ENCODE peak calls at places on chromosomes 1 and 21, in six cellular contexts. One of them, this sample, is unnamed.

GRCh38 chr1:152188673-152189591 is 29.9 kb upstream of the RPTN start:
- DNase-seq in stomach: peak; percentile 79
- DNase-seq in sigmoid colon: peak; percentile 86
- DNase-seq in suprapubic skin: peak; percentile 86
- DNase-seq in esophagus muscularis mucosa: no peak
- DNase-seq in breast epithelium: peak; percentile 59
- DNase-seq in this sample: peak; percentile 92

GRCh38 chr1:8815582-8816285 is 1.7 kb downstream of the RERE start:
- DNase-seq in stomach: peak; percentile 16
- DNase-seq in sigmoid colon: no peak
- DNase-seq in suprapubic skin: no peak
- DNase-seq in esophagus muscularis mucosa: peak; percentile 74
- DNase-seq in breast epithelium: no peak
- DNase-seq in this sample: no peak

GRCh38 chr1:1111516-1112236 is 4.2 kb downstream of the C1orf159 start:
- DNase-seq in stomach: no peak
- DNase-seq in sigmoid colon: peak; percentile 51
- DNase-seq in suprapubic skin: no peak
- DNase-seq in esophagus muscularis mucosa: no peak
- DNase-seq in breast epithelium: no peak
- DNase-seq in this sample: peak; percentile 61

GRCh38 chr1:55860816-55861519 is 645.8 kb upstream of the USP24 start:
- DNase-seq in stomach: no peak
- DNase-seq in sigmoid colon: no peak
- DNase-seq in suprapubic skin: no peak
- DNase-seq in esophagus muscularis mucosa: no peak
- DNase-seq in breast epithelium: no peak
- DNase-seq in this sample: no peak

GRCh38 chr21:44667612-44668011 is 885 bp upstream of the KRTAP12-2 start:
- DNase-seq in stomach: no peak
- DNase-seq in sigmoid colon: no peak
- DNase-seq in suprapubic skin: no peak
- DNase-seq in esophagus muscularis mucosa: no peak
- DNase-seq in breast epithelium: no peak
- DNase-seq in this sample: no peak

GRCh38 chr1:12197483-12197880 is 30.7 kb downstream of the TNFRSF1B start:
- DNase-seq in stomach: no peak
- DNase-seq in sigmoid colon: no peak
- DNase-seq in suprapubic skin: no peak
- DNase-seq in esophagus muscularis mucosa: no peak
- DNase-seq in breast epithelium: no peak
- DNase-seq in this sample: no peak

GRCh38 chr1:154718566-154718965 is 110.6 kb upstream of the ADAR start:
- DNase-seq in stomach: no peak
- DNase-seq in sigmoid colon: no peak
- DNase-seq in suprapubic skin: no peak
- DNase-seq in esophagus muscularis mucosa: no peak
- DNase-seq in breast epithelium: no peak
- DNase-seq in this sample: no peak

GRCh38 chr1:935751-936231 is 12.1 kb downstream of the SAMD11 start:
- DNase-seq in stomach: no peak
- DNase-seq in sigmoid colon: no peak
- DNase-seq in suprapubic skin: no peak
- DNase-seq in esophagus muscularis mucosa: no peak
- DNase-seq in breast epithelium: no peak
- DNase-seq in this sample: no peak

GRCh38 chr1:93114403-93114802 is 35.3 kb downstream of the MTF2 start:
- DNase-seq in stomach: no peak
- DNase-seq in sigmoid colon: no peak
- DNase-seq in suprapubic skin: no peak
- DNase-seq in esophagus muscularis mucosa: no peak
- DNase-seq in breast epithelium: no peak
- DNase-seq in this sample: no peak

GRCh38 chr1:47931395-47931794 is 65.8 kb downstream of the TRABD2B start:
- DNase-seq in stomach: peak; percentile 60
- DNase-seq in sigmoid colon: no peak
- DNase-seq in suprapubic skin: no peak
- DNase-seq in esophagus muscularis mucosa: no peak
- DNase-seq in breast epithelium: no peak
- DNase-seq in this sample: no peak

GRCh38 chr1:11735531-11735853 is 444 bp upstream of the AGTRAP start:
- DNase-seq in stomach: no peak
- DNase-seq in sigmoid colon: no peak
- DNase-seq in suprapubic skin: no peak
- DNase-seq in esophagus muscularis mucosa: no peak
- DNase-seq in breast epithelium: no peak
- DNase-seq in this sample: no peak

GRCh38 chr1:225825078-225825477 is 15.2 kb downstream of the EPHX1 start:
- DNase-seq in stomach: peak; percentile 73
- DNase-seq in sigmoid colon: no peak
- DNase-seq in suprapubic skin: no peak
- DNase-seq in esophagus muscularis mucosa: no peak
- DNase-seq in breast epithelium: no peak
- DNase-seq in this sample: no peak

GRCh38 chr1:107076846-107077245 is 20.4 kb downstream of the PRMT6 start:
- DNase-seq in stomach: no peak
- DNase-seq in sigmoid colon: no peak
- DNase-seq in suprapubic skin: no peak
- DNase-seq in esophagus muscularis mucosa: no peak
- DNase-seq in breast epithelium: no peak
- DNase-seq in this sample: no peak

GRCh38 chr1:219716611-219717114 is 103.8 kb upstream of the ZC3H11B start:
- DNase-seq in stomach: no peak
- DNase-seq in sigmoid colon: no peak
- DNase-seq in suprapubic skin: no peak
- DNase-seq in esophagus muscularis mucosa: no peak
- DNase-seq in breast epithelium: no peak
- DNase-seq in this sample: no peak

GRCh38 chr1:55217226-55217996 is 2.2 kb upstream of the USP24 start:
- DNase-seq in stomach: no peak
- DNase-seq in sigmoid colon: no peak
- DNase-seq in suprapubic skin: no peak
- DNase-seq in esophagus muscularis mucosa: no peak
- DNase-seq in breast epithelium: no peak
- DNase-seq in this sample: no peak

GRCh38 chr1:47559944-47560695 is 122.3 kb downstream of the FOXD2 start:
- DNase-seq in stomach: peak; percentile 60
- DNase-seq in sigmoid colon: no peak
- DNase-seq in suprapubic skin: no peak
- DNase-seq in esophagus muscularis mucosa: no peak
- DNase-seq in breast epithelium: no peak
- DNase-seq in this sample: no peak

GRCh38 chr21:33543505-33544129 is 779 bp downstream of the SON start:
- DNase-seq in stomach: peak; percentile 72
- DNase-seq in sigmoid colon: peak; percentile 81
- DNase-seq in suprapubic skin: peak; percentile 84
- DNase-seq in esophagus muscularis mucosa: no peak
- DNase-seq in breast epithelium: peak; percentile 67
- DNase-seq in this sample: peak; percentile 94

GRCh38 chr21:23743821-23744220 is 1863.5 kb downstream of the MRPL39 start:
- DNase-seq in stomach: no peak
- DNase-seq in sigmoid colon: no peak
- DNase-seq in suprapubic skin: no peak
- DNase-seq in esophagus muscularis mucosa: no peak
- DNase-seq in breast epithelium: no peak
- DNase-seq in this sample: no peak

GRCh38 chr1:17842686-17843085 is 87.6 kb downstream of the ACTL8 start:
- DNase-seq in stomach: no peak
- DNase-seq in sigmoid colon: no peak
- DNase-seq in suprapubic skin: no peak
- DNase-seq in esophagus muscularis mucosa: no peak
- DNase-seq in breast epithelium: no peak
- DNase-seq in this sample: no peak

GRCh38 chr21:32411366-32412161 is 942 bp upstream of the EVA1C start:
- DNase-seq in stomach: peak; percentile 97
- DNase-seq in sigmoid colon: peak; percentile 97
- DNase-seq in suprapubic skin: peak; percentile 98
- DNase-seq in esophagus muscularis mucosa: peak; percentile 96
- DNase-seq in breast epithelium: peak; percentile 85
- DNase-seq in this sample: peak; percentile 93

GRCh38 chr1:11741919-11742598 is 6.1 kb downstream of the AGTRAP start:
- DNase-seq in stomach: no peak
- DNase-seq in sigmoid colon: no peak
- DNase-seq in suprapubic skin: no peak
- DNase-seq in esophagus muscularis mucosa: no peak
- DNase-seq in breast epithelium: no peak
- DNase-seq in this sample: peak; percentile 50

GRCh38 chr1:82160036-82160435 is 359.3 kb downstream of the ADGRL2 start:
- DNase-seq in stomach: no peak
- DNase-seq in sigmoid colon: no peak
- DNase-seq in suprapubic skin: no peak
- DNase-seq in esophagus muscularis mucosa: no peak
- DNase-seq in breast epithelium: no peak
- DNase-seq in this sample: no peak

GRCh38 chr21:35170244-35170756 is 121.2 kb upstream of the RUNX1 start:
- DNase-seq in stomach: no peak
- DNase-seq in sigmoid colon: no peak
- DNase-seq in suprapubic skin: no peak
- DNase-seq in esophagus muscularis mucosa: no peak
- DNase-seq in breast epithelium: no peak
- DNase-seq in this sample: no peak

GRCh38 chr1:174072546-174072945 is 50.4 kb upstream of the RC3H1 start:
- DNase-seq in stomach: no peak
- DNase-seq in sigmoid colon: no peak
- DNase-seq in suprapubic skin: no peak
- DNase-seq in esophagus muscularis mucosa: no peak
- DNase-seq in breast epithelium: no peak
- DNase-seq in this sample: no peak

DNA sequence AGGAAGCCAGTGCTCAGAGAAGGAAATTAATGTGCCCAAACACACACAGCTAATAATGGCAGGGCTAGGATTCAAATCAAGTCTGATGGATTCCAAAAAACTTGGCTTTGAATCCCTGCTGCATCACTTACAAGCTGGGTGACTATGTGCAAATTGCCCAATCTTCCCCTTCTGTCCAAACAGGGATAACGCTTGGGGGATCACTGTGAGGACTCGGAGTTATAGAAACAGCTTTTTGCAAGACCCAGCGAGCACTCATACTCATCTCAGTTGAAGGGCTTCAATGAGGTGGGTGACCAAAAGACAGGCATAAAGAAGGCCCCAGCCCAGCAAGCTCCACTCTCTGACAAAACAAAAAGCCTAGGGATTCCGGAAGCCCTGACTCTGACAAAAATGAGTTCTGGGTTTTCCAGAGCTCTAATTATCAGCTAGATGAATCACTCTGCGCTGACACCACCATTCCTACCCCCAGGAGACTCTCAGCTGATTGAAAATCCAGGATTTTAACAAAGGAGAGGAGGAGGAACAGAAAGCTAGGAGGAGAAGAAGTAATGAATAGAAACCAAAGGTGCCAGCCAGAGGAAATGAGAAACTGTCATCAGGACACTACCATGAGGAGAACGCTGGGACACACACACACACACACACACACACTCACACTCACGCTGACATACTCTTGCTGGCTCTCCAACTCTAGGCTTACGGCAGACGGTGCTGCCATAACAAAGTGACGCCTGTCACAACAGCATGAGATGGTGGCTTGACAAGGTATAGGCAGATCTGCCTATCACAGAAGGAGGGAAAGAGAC is 1.6 kb upstream of the STK40 start:
- DNase-seq in stomach: no peak
- DNase-seq in sigmoid colon: peak; percentile 83
- DNase-seq in suprapubic skin: no peak
- DNase-seq in esophagus muscularis mucosa: no peak
- DNase-seq in breast epithelium: no peak
- DNase-seq in this sample: no peak
- TF ChIP-seq POLR2AphosphoS5 in stomach: peak; percentile 26
- TF ChIP-seq POLR2AphosphoS5 in sigmoid colon: no peak
- TF ChIP-seq POLR2AphosphoS5 in suprapubic skin: no peak
- TF ChIP-seq POLR2AphosphoS5 in esophagus muscularis mucosa: peak; percentile 31
- TF ChIP-seq POLR2AphosphoS5 in breast epithelium: peak; percentile 12
- TF ChIP-seq POLR2AphosphoS5 in this sample: no peak

DNA sequence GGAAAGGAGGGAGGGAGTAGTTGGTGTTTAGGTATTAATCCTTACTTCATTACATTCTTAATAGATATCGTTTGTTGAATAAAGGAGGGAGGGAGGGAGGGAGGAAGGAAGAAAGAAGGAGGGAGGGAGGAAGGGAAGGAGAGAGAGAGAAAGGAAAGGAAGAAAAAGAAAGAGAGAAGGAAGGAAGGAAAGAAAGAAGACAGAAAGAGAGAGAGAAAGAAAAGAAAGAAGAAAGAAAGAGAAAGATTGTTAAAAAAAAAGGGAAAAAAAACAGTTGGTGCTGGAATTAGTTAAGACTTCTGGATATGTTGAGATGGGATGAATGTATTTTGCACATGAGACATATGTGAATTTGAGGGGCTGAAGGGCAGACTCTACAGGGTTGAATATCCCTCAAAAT is 44.1 kb upstream of the ZSWIM5 start:
- DNase-seq in stomach: no peak
- DNase-seq in sigmoid colon: no peak
- DNase-seq in suprapubic skin: no peak
- DNase-seq in esophagus muscularis mucosa: no peak
- DNase-seq in breast epithelium: no peak
- DNase-seq in this sample: no peak
- TF ChIP-seq POLR2AphosphoS5 in stomach: no peak
- TF ChIP-seq POLR2AphosphoS5 in sigmoid colon: no peak
- TF ChIP-seq POLR2AphosphoS5 in suprapubic skin: no peak
- TF ChIP-seq POLR2AphosphoS5 in esophagus muscularis mucosa: no peak
- TF ChIP-seq POLR2AphosphoS5 in breast epithelium: no peak
- TF ChIP-seq POLR2AphosphoS5 in this sample: no peak

GRCh38 chr1:235865565-235866206 is 1.0 kb downstream of the LYST start:
- DNase-seq in stomach: no peak
- DNase-seq in sigmoid colon: no peak
- DNase-seq in suprapubic skin: no peak
- DNase-seq in esophagus muscularis mucosa: no peak
- DNase-seq in breast epithelium: no peak
- DNase-seq in this sample: no peak

GRCh38 chr1:235864965-235865525 is 1.7 kb downstream of the LYST start:
- DNase-seq in stomach: no peak
- DNase-seq in sigmoid colon: no peak
- DNase-seq in suprapubic skin: no peak
- DNase-seq in esophagus muscularis mucosa: no peak
- DNase-seq in breast epithelium: no peak
- DNase-seq in this sample: no peak

GRCh38 chr1:235866207-235866912 is at the start of gene LYST:
- DNase-seq in stomach: peak; percentile 49
- DNase-seq in sigmoid colon: peak; percentile 79
- DNase-seq in suprapubic skin: no peak
- DNase-seq in esophagus muscularis mucosa: no peak
- DNase-seq in breast epithelium: peak; percentile 45
- DNase-seq in this sample: peak; percentile 93

GRCh38 chr1:235861857-235862256 is 4.8 kb downstream of the LYST start:
- DNase-seq in stomach: no peak
- DNase-seq in sigmoid colon: no peak
- DNase-seq in suprapubic skin: no peak
- DNase-seq in esophagus muscularis mucosa: no peak
- DNase-seq in breast epithelium: no peak
- DNase-seq in this sample: no peak

GRCh38 chr1:235864469-235864868 is 2.2 kb downstream of the LYST start:
- DNase-seq in stomach: no peak
- DNase-seq in sigmoid colon: no peak
- DNase-seq in suprapubic skin: no peak
- DNase-seq in esophagus muscularis mucosa: no peak
- DNase-seq in breast epithelium: no peak
- DNase-seq in this sample: no peak
- TF ChIP-seq POLR2AphosphoS5 in stomach: no peak
- TF ChIP-seq POLR2AphosphoS5 in sigmoid colon: no peak
- TF ChIP-seq POLR2AphosphoS5 in suprapubic skin: no peak
- TF ChIP-seq POLR2AphosphoS5 in esophagus muscularis mucosa: no peak
- TF ChIP-seq POLR2AphosphoS5 in breast epithelium: no peak
- TF ChIP-seq POLR2AphosphoS5 in this sample: no peak

GRCh38 chr1:227728059-227728891 is 6.8 kb downstream of the JMJD4 start:
- DNase-seq in stomach: peak; percentile 87
- DNase-seq in sigmoid colon: peak; percentile 88
- DNase-seq in suprapubic skin: peak; percentile 90
- DNase-seq in esophagus muscularis mucosa: peak; percentile 87
- DNase-seq in breast epithelium: peak; percentile 67
- DNase-seq in this sample: peak; percentile 91
- TF ChIP-seq POLR2AphosphoS5 in stomach: peak; percentile 14
- TF ChIP-seq POLR2AphosphoS5 in sigmoid colon: peak; percentile 37
- TF ChIP-seq POLR2AphosphoS5 in suprapubic skin: no peak
- TF ChIP-seq POLR2AphosphoS5 in esophagus muscularis mucosa: peak; percentile 16
- TF ChIP-seq POLR2AphosphoS5 in breast epithelium: peak; percentile 34
- TF ChIP-seq POLR2AphosphoS5 in this sample: peak; percentile 59